ENCODE peak calls at places on chromosomes 6 and 20, in six cellular contexts. M is psoas muscle, F is mammary epithelial cell, T is IMR-90, Q is cardiac muscle cell, G is OCI-LY7. X is an unnamed sample. For H3K36me3, the result is how much of the 10 kb centered on the place peaks cover.

GRCh38 chr6:168132531-168133184 is 53.6 kb upstream of the FRMD1 start:
- DNase-seq in M (peak), Q (peak), G (no peak), F (no peak), T (peak), X (no peak)

GRCh38 chr6:43912598-43913387 is 142.8 kb downstream of the VEGFA start:
- DNase-seq in Q (no peak), M (peak), F (no peak), G (no peak), T (no peak), X (no peak)

GRCh38 chr6:125415921-125416320 is 114.2 kb upstream of the HDDC2 start:
- DNase-seq in G (no peak), F (peak), T (no peak), M (no peak), Q (peak), X (no peak)

GRCh38 chr20:36249450-36249849 is 13.2 kb downstream of the AAR2 start:
- DNase-seq in G (no peak), F (no peak), Q (no peak), T (no peak), M (no peak), X (no peak)

GRCh38 chr20:49344975-49345374 is 67.1 kb upstream of the ZNFX1 start:
- DNase-seq in Q (peak), G (no peak), M (peak), T (peak), F (peak), X (no peak)

GRCh38 chr20:40668449-40669228 is 20.4 kb downstream of the MAFB start:
- DNase-seq in Q (no peak), G (no peak), M (no peak), F (peak), T (no peak), X (no peak)

GRCh38 chr6:43828711-43829110 is 58.7 kb downstream of the VEGFA start:
- DNase-seq in F (no peak), M (no peak), T (no peak), G (peak), Q (no peak), X (no peak)

GRCh38 chr6:30238178-30238795 is 25.1 kb upstream of the TRIM26 start:
- DNase-seq in M (no peak), G (peak), T (peak), Q (peak), F (no peak), X (no peak)

GRCh38 chr6:45540375-45540920 is 162.7 kb upstream of the SUPT3H start:
- DNase-seq in M (no peak), F (no peak), G (no peak), T (no peak), Q (no peak), X (no peak)

GRCh38 chr20:31831771-31832306 is 12.7 kb downstream of the MYLK2 start:
- DNase-seq in G (no peak), M (peak), Q (no peak), T (no peak), F (no peak), X (no peak)

GRCh38 chr20:33262658-33263065 is 20.4 kb upstream of the BPIFB1 start:
- DNase-seq in T (peak), G (peak), M (no peak), Q (peak), F (peak), X (no peak)

GRCh38 chr6:27814665-27815424 is 97.4 kb downstream of the OR2B2 start:
- DNase-seq in T (peak), M (no peak), F (peak), Q (peak), G (peak), X (no peak)

GRCh38 chr20:44008806-44009678 is 94.4 kb downstream of the TOX2 start:
- DNase-seq in M (no peak), T (no peak), Q (no peak), G (no peak), F (peak), X (no peak)

GRCh38 chr6:122869437-122870024 is 80.5 kb downstream of the SMPDL3A start:
- DNase-seq in G (peak), M (no peak), F (peak), T (peak), Q (peak), X (no peak)

GRCh38 chr6:22470454-22471368 is 98.7 kb upstream of the HDGFL1 start:
- DNase-seq in F (peak), G (no peak), T (peak), M (no peak), Q (peak), X (no peak)

GRCh38 chr6:100370265-100370664 is 94.5 kb downstream of the SIM1 start:
- DNase-seq in M (no peak), T (no peak), Q (no peak), G (peak), F (no peak), X (no peak)

GRCh38 chr6:27667651-27668441 is 194.9 kb upstream of the ZNF184 start:
- DNase-seq in M (no peak), Q (no peak), G (no peak), T (no peak), F (no peak), X (no peak)

GRCh38 chr6:153138930-153139329 is 7.8 kb upstream of the RGS17 start:
- DNase-seq in M (no peak), Q (no peak), G (no peak), F (no peak), T (no peak), X (no peak)

GRCh38 chr20:48945840-48946514 is 24.5 kb downstream of the ARFGEF2 start:
- DNase-seq in T (peak), Q (no peak), F (peak), G (no peak), M (no peak), X (no peak)

GRCh38 chr20:52103911-52104545 is 87.6 kb downstream of the ZFP64 start:
- DNase-seq in F (no peak), Q (peak), G (no peak), M (no peak), T (peak), X (no peak)

GRCh38 chr6:44531447-44532015 is 144.0 kb downstream of the CDC5L start:
- DNase-seq in T (no peak), G (no peak), F (no peak), Q (no peak), M (no peak), X (no peak)

GRCh38 chr6:19578489-19578888 is 258.7 kb upstream of the ID4 start:
- DNase-seq in Q (no peak), M (no peak), F (no peak), G (no peak), T (no peak), X (no peak)

GRCh38 chr6:106159531-106159940 is 73.4 kb downstream of the PRDM1 start:
- DNase-seq in M (no peak), Q (peak), T (peak), F (peak), G (no peak), X (no peak)

GRCh38 chr20:57389695-57390603 is 1.2 kb upstream of the RBM38 start:
- DNase-seq in T (no peak), Q (no peak), M (peak), F (no peak), G (no peak), X (no peak)

GRCh38 chr6:41039060-41039998 is at the start of gene UNC5CL:
- DNase-seq in G (peak), F (peak), M (peak), T (no peak), Q (peak), X (peak)
- H3K4me3 ChIP-seq in G (no peak), F (no peak), M (no peak), T (no peak), Q (no peak), X (no peak)

GRCh38 chr6:41771058-41771983 is 8.4 kb downstream of the FRS3 start:
- DNase-seq in G (no peak), M (no peak), Q (no peak), T (no peak), F (no peak), X (no peak)
- H3K36me3 ChIP-seq in G (under half), M (under half), Q (under half), T (under half), F (under half), X (under half)

GRCh38 chr6:7446056-7446455 is 56.4 kb downstream of the RIOK1 start:
- DNase-seq in F (peak), G (no peak), T (no peak), M (no peak), Q (no peak), X (no peak)
- H3K27ac ChIP-seq in F (peak), G (no peak), T (no peak), M (no peak), Q (no peak), X (no peak)

DNA sequence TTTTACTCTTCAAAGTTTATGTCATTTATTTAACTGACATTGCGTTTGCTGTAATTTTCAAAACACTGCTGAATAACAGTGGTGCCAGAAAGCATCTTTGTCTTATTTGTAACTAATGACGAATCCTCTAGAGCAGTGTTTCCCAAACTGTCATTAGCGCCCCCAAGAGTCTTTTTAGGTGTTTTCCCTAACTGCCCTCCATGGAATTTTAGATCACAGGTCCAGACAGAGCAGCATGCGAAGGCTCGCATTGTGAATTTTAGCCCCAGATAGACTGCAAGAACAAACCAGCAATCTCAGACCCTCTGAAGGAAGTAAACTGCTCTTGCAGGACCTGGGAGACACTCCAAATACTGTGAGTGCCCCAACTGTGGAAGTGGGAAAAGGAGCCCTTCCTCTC is 2.3 kb upstream of the HUS1B start:
- DNase-seq in Q (peak), F (no peak), M (no peak), T (no peak), G (no peak), X (no peak)
- H3K4me3 ChIP-seq in Q (no peak), F (no peak), M (no peak), T (no peak), G (no peak), X (no peak)